ENCODE peak calls at places on chromosome 7, in five cellular contexts. C is epithelial cell of prostate, J is germinal center, B is GM04504, H is Calu3. S is an unnamed sample.

GRCh38 chr7:146658604-146659003 is 542.0 kb downstream of the CNTNAP2 start:
- DNase-seq in C (no peak), J (no peak), B (no peak), H (no peak), S (no peak)

GRCh38 chr7:155896531-155897263 is 84.4 kb upstream of the SHH start:
- DNase-seq in C (no peak), J (no peak), B (no peak), H (no peak), S (no peak)

GRCh38 chr7:75823198-75823910 is 9.7 kb upstream of the CCL24 start:
- DNase-seq in C (no peak), J (no peak), B (no peak), H (peak; percentile 5), S (no peak)

GRCh38 chr7:2510909-2511768 is 8.4 kb upstream of the LFNG start:
- DNase-seq in C (no peak), J (peak; percentile 83), B (no peak), H (peak; percentile 64), S (peak; percentile 54)

GRCh38 chr7:126702242-126703016 is 550.3 kb downstream of the GRM8 start:
- DNase-seq in C (no peak), J (no peak), B (no peak), H (no peak), S (no peak)

GRCh38 chr7:101162551-101163280 is 2.7 kb downstream of the VGF start:
- DNase-seq in C (no peak), J (no peak), B (no peak), H (peak; percentile 55), S (peak; percentile 81)

GRCh38 chr7:27905951-27906350 is 166.0 kb downstream of the TAX1BP1 start:
- DNase-seq in C (no peak), J (no peak), B (no peak), H (no peak), S (no peak)

GRCh38 chr7:39733881-39734571 is 110.7 kb downstream of the RALA start:
- DNase-seq in C (no peak), J (no peak), B (peak; percentile 57), H (peak; percentile 38), S (no peak)

GRCh38 chr7:130899638-130900401 is 165.8 kb upstream of the KLF14 start:
- DNase-seq in C (no peak), J (no peak), B (no peak), H (peak; percentile 83), S (peak; percentile 90)

GRCh38 chr7:137878333-137878961 is 31.7 kb upstream of the DGKI start:
- DNase-seq in C (no peak), J (no peak), B (no peak), H (no peak), S (no peak)

GRCh38 chr7:24214670-24215069 is 69.3 kb upstream of the NPY start:
- DNase-seq in C (no peak), J (no peak), B (no peak), H (no peak), S (no peak)

GRCh38 chr7:16646427-16647081 is 573 bp downstream of the BZW2 start:
- DNase-seq in C (no peak), J (peak; percentile 8), B (no peak), H (peak; percentile 38), S (peak; percentile 38)

GRCh38 chr7:157065046-157065445 is 54.6 kb upstream of the MNX1 start:
- DNase-seq in C (no peak), J (no peak), B (no peak), H (no peak), S (no peak)

GRCh38 chr7:157851501-157852067 is 514.8 kb downstream of the DNAJB6 start:
- DNase-seq in C (no peak), J (no peak), B (no peak), H (no peak), S (no peak)